ENCODE peak calls at places on chromosome 1, in five cellular contexts. L, M, A, U and I are unnamed samples.

GRCh38 chr1:112882271-112882744 is 73.7 kb downstream of the SLC16A1 start:
- DNase-seq in L (no peak), M (no peak), A (no peak), U (peak), I (no peak)

GRCh38 chr1:98702976-98703375 is 41.5 kb downstream of the SNX7 start:
- DNase-seq in L (no peak), M (no peak), A (no peak), U (peak), I (no peak)

GRCh38 chr1:209428241-209428921 is 155.1 kb upstream of the CAMK1G start:
- DNase-seq in L (no peak), M (no peak), A (peak), U (no peak), I (no peak)

GRCh38 chr1:41498809-41499208 is 14.3 kb upstream of the EDN2 start:
- DNase-seq in L (no peak), M (no peak), A (peak), U (peak), I (peak)

GRCh38 chr1:28056129-28056925 is 32.1 kb downstream of the EYA3 start:
- DNase-seq in L (no peak), M (peak), A (no peak), U (no peak), I (no peak)

GRCh38 chr1:44507490-44508396 is 102.7 kb downstream of the RNF220 start:
- DNase-seq in L (no peak), M (no peak), A (no peak), U (no peak), I (no peak)

GRCh38 chr1:117499071-117499470 is 106.8 kb upstream of the TENT5C start:
- DNase-seq in L (no peak), M (no peak), A (no peak), U (no peak), I (no peak)

GRCh38 chr1:165639821-165640623 is 9.0 kb downstream of the MGST3 start:
- DNase-seq in L (no peak), M (no peak), A (no peak), U (peak), I (no peak)

GRCh38 chr1:225710804-225711203 is 57.9 kb upstream of the ENAH start:
- DNase-seq in L (no peak), M (no peak), A (no peak), U (peak), I (no peak)

GRCh38 chr1:27348861-27349783 is 7.3 kb downstream of the SYTL1 start:
- DNase-seq in L (no peak), M (no peak), A (peak), U (no peak), I (peak)

DNA sequence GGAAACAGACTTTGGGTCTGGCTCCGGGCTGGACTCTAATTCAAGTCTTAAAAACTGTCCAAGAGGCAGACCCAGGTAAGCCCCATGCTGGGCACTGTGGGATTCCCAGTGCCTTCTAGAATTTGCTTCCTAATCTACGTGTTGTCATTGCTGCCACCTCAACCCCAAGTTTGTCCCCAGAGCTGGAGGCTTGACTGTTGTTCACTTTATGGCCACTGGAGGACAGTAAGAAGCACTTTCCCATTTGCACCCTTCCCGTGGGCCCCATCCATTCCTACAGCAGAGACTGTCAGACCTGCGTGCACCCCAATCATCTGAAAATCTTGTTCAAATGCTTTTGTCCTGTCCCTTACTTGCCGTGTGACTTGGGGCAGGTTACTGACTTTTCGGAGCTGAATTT is 29.4 kb upstream of the VASH2 start:
- DNase-seq in L (no peak), M (no peak), A (no peak), U (no peak), I (no peak)
- TF ChIP-seq CTCF in L (no peak), M (peak), A (no peak), U (peak), I (no peak)

GRCh38 chr1:152745289-152745704 is 12.5 kb upstream of the KPRP start:
- DNase-seq in L (no peak), M (no peak), A (no peak), U (peak), I (no peak)
- TF ChIP-seq CTCF in L (no peak), M (no peak), A (no peak), U (peak), I (no peak)

GRCh38 chr1:70528591-70529333 is 117.7 kb downstream of the CTH start:
- DNase-seq in L (peak), M (no peak), A (peak), U (no peak), I (no peak)
- TF ChIP-seq CTCF in L (peak), M (peak), A (peak), U (peak), I (peak)

GRCh38 chr1:77412069-77412793 is 130.4 kb downstream of the AK5 start:
- DNase-seq in L (no peak), M (no peak), A (peak), U (peak), I (no peak)

GRCh38 chr1:77415585-77415984 is 133.8 kb downstream of the AK5 start:
- DNase-seq in L (no peak), M (no peak), A (no peak), U (no peak), I (no peak)

GRCh38 chr1:77413541-77414335 is 131.9 kb downstream of the AK5 start:
- DNase-seq in L (no peak), M (peak), A (no peak), U (no peak), I (no peak)

GRCh38 chr1:77412794-77413530 is 131.1 kb downstream of the AK5 start:
- DNase-seq in L (no peak), M (peak), A (no peak), U (no peak), I (no peak)

GRCh38 chr1:77416692-77417450 is 135.1 kb downstream of the AK5 start:
- DNase-seq in L (no peak), M (no peak), A (no peak), U (no peak), I (no peak)
- TF ChIP-seq CTCF in L (peak), M (peak), A (no peak), U (peak), I (no peak)

GRCh38 chr1:114428083-114428754 is 82.8 kb downstream of the TRIM33 start:
- DNase-seq in L (no peak), M (no peak), A (no peak), U (peak), I (no peak)
- TF ChIP-seq CTCF in L (peak), M (peak), A (no peak), U (peak), I (no peak)